ENCODE peak calls at places on chromosomes 2 and 18, in eight cellular contexts. I is neural progenitor cell, B is EH, C is iPS DF 6.9, V is astrocyte of the spinal cord, R is endothelial cell, A is Calu3, E is HuH-7. H is an unnamed sample.

GRCh38 chr2:64629329-64629781 is 24.4 kb downstream of the SERTAD2 start:
- DNase-seq in I (no peak), B (no peak), C (no peak), V (no peak), R (no peak), A (no peak), E (no peak), H (no peak)

GRCh38 chr18:8699948-8700347 is 5.4 kb upstream of the MTCL1 start:
- DNase-seq in I (no peak), B (peak; percentile 33), C (no peak), V (no peak), R (no peak), A (no peak), E (no peak), H (no peak)

GRCh38 chr2:120761164-120761861 is 25.6 kb downstream of the GLI2 start:
- DNase-seq in I (no peak), B (no peak), C (no peak), V (no peak), R (no peak), A (no peak), E (no peak), H (no peak)

GRCh38 chr2:72211777-72212515 is 64.3 kb upstream of the CYP26B1 start:
- DNase-seq in I (no peak), B (peak; percentile 79), C (no peak), V (peak; percentile 71), R (no peak), A (no peak), E (no peak), H (no peak)

GRCh38 chr18:44855681-44856080 is 175.0 kb downstream of the SETBP1 start:
- DNase-seq in I (no peak), B (no peak), C (no peak), V (no peak), R (no peak), A (no peak), E (no peak), H (no peak)

GRCh38 chr2:190380962-190381412 is 27.2 kb upstream of the MFSD6 start:
- DNase-seq in I (no peak), B (peak; percentile 14), C (no peak), V (no peak), R (no peak), A (no peak), E (no peak), H (no peak)

GRCh38 chr2:193584522-193584938 is 1389.8 kb upstream of the TMEFF2 start:
- DNase-seq in I (peak; percentile 57), B (no peak), C (peak; percentile 35), V (peak; percentile 52), R (peak; percentile 21), A (peak; percentile 15), E (peak; percentile 30), H (peak; percentile 60)

GRCh38 chr2:202019689-202020450 is 13.8 kb upstream of the FZD7 start:
- DNase-seq in I (no peak), B (no peak), C (no peak), V (no peak), R (no peak), A (no peak), E (no peak), H (no peak)

GRCh38 chr2:68689553-68690537 is 44.8 kb upstream of the ARHGAP25 start:
- DNase-seq in I (no peak), B (no peak), C (no peak), V (no peak), R (no peak), A (no peak), E (no peak), H (no peak)

GRCh38 chr2:182818541-182819308 is 47.7 kb downstream of the FRZB start:
- DNase-seq in I (peak; percentile 89), B (no peak), C (peak; percentile 9), V (no peak), R (no peak), A (no peak), E (no peak), H (no peak)

GRCh38 chr2:96245609-96246390 is 20.0 kb downstream of the TMEM127 start:
- DNase-seq in I (no peak), B (peak; percentile 56), C (no peak), V (peak; percentile 51), R (no peak), A (no peak), E (no peak), H (peak; percentile 63)

H was measured in HT1080.